ENCODE peak calls at places on chromosomes 11 and 22, in six cellular contexts. F is PC-9, D is stomach, A is heart left ventricle, K is GM12878, G is neuronal stem cell. I is an unnamed sample. For H3K27me3 and H3K4me1, the result is how much of the 10 kb centered on the place peaks cover.

GRCh38 chr11:45872513-45873356 is 12.7 kb upstream of the MAPK8IP1 start:
- DNase-seq in F (peak), K (no peak), D (peak), G (peak), A (peak), I (no peak)

GRCh38 chr22:47616396-47617020 is 854.1 kb downstream of the TBC1D22A start:
- DNase-seq in D (peak), K (no peak), A (no peak), G (no peak), F (no peak), I (peak)

GRCh38 chr11:103920933-103921332 is 115.5 kb upstream of the DDI1 start:
- DNase-seq in A (no peak), F (no peak), K (no peak), G (no peak), D (no peak), I (no peak)

GRCh38 chr11:67572747-67573419 is 10.7 kb upstream of the GSTP1 start:
- DNase-seq in F (peak), A (peak), G (no peak), K (no peak), D (peak), I (no peak)

GRCh38 chr11:699753-700152 is 4.1 kb downstream of the TMEM80 start:
- DNase-seq in D (no peak), K (no peak), G (no peak), F (no peak), A (no peak), I (no peak)

GRCh38 chr11:113663567-113663966 is 42.5 kb downstream of the TMPRSS5 start:
- DNase-seq in A (no peak), K (no peak), G (no peak), F (no peak), D (no peak), I (no peak)

GRCh38 chr11:46722566-46723358 is 3.7 kb downstream of the F2 start:
- DNase-seq in F (no peak), A (no peak), K (no peak), D (no peak), G (no peak), I (no peak)

GRCh38 chr11:124829986-124830385 is 29.8 kb upstream of the MSANTD2 start:
- DNase-seq in D (no peak), K (no peak), A (no peak), G (no peak), F (no peak), I (no peak)

GRCh38 chr11:57798905-57799559 is 37.4 kb downstream of the CTNND1 start:
- DNase-seq in D (peak), G (no peak), F (peak), A (peak), K (no peak), I (no peak)

GRCh38 chr11:46366661-46367161 is 14.8 kb upstream of the MDK start:
- DNase-seq in D (no peak), G (no peak), A (no peak), F (no peak), K (no peak), I (no peak)

GRCh38 chr11:132803436-132803835 is 728.9 kb downstream of the OPCML start:
- DNase-seq in K (no peak), D (no peak), G (no peak), A (no peak), F (no peak), I (no peak)

GRCh38 chr11:124069429-124070401 is 28.6 kb upstream of the OR10G7 start:
- DNase-seq in D (no peak), K (peak), F (no peak), G (peak), A (no peak), I (no peak)

GRCh38 chr11:20536784-20537183 is 62.6 kb upstream of the SLC6A5 start:
- DNase-seq in D (no peak), F (no peak), A (no peak), G (no peak), K (no peak), I (no peak)

GRCh38 chr11:57294225-57295131 is 30.3 kb downstream of the TNKS1BP1 start:
- DNase-seq in A (no peak), F (peak), D (peak), G (no peak), K (no peak), I (no peak)

GRCh38 chr11:8989411-8989810 is 14.4 kb downstream of the NRIP3 start:
- DNase-seq in G (no peak), K (no peak), D (no peak), A (no peak), F (peak), I (no peak)

GRCh38 chr11:128290106-128290840 is 297.1 kb downstream of the ETS1 start:
- DNase-seq in K (peak), F (peak), G (peak), D (peak), A (peak), I (no peak)

GRCh38 chr11:70111269-70112016 is 33.3 kb downstream of the ANO1 start:
- DNase-seq in D (peak), A (peak), F (peak), G (no peak), K (no peak), I (no peak)

GRCh38 chr11:9815486-9816136 is 151.7 kb downstream of the SWAP70 start:
- DNase-seq in F (no peak), A (no peak), D (no peak), K (no peak), G (no peak), I (no peak)

GRCh38 chr11:62395885-62396778 is 22.7 kb upstream of the SCGB1A1 start:
- DNase-seq in A (no peak), D (no peak), F (peak), G (no peak), K (no peak), I (no peak)

GRCh38 chr11:126165366-126166156 is 45.9 kb downstream of the RPUSD4 start:
- DNase-seq in K (no peak), D (no peak), G (no peak), F (no peak), A (no peak), I (no peak)

GRCh38 chr11:72614381-72614780 is 59.8 kb downstream of the PDE2A start:
- DNase-seq in K (no peak), D (no peak), A (no peak), G (no peak), F (no peak), I (no peak)

GRCh38 chr11:72615329-72615728 is 58.9 kb downstream of the PDE2A start:
- DNase-seq in K (no peak), F (no peak), A (no peak), G (no peak), D (no peak), I (no peak)

GRCh38 chr11:72616655-72617054 is 57.6 kb downstream of the PDE2A start:
- DNase-seq in F (no peak), A (no peak), G (no peak), K (no peak), D (no peak), I (no peak)

GRCh38 chr11:72613977-72614376 is 60.2 kb downstream of the PDE2A start:
- DNase-seq in K (peak), F (no peak), G (no peak), D (no peak), A (peak), I (no peak)

GRCh38 chr11:72613450-72613849 is 60.8 kb downstream of the PDE2A start:
- DNase-seq in F (no peak), D (no peak), A (no peak), G (no peak), K (no peak), I (no peak)
- H3K27me3 ChIP-seq in F (under half), D (under half), A (under half), G (under half), K (under half), I (under half)

DNA sequence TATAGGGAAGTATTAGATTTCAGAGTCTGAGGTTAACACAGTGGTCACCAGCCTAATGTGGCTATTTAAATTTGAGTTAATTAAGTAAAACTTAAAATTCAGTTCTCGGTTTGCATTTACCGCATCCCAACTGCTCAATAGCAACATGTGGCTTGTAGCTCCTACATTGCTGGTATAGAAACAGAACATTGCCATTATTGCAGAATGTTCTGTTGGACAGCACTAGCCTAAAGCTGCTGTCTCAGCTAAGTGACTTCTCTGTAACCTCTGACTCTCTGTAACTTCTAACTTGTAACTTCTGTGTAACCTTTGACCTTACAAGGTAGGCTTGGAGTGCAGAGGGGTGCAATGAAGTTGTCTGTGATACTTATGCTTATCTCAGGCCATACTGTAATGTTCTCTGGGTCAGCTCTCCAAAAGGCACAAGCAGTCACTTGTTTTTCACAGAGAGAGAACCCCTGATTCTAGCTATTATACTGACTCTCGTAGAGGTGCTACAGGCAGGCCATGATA is 78.7 kb downstream of the ZNRF3 start:
- DNase-seq in A (no peak), G (no peak), D (no peak), K (no peak), F (no peak), I (no peak)
- H3K4me1 ChIP-seq in A (under half), G (under half), D (under half), K (under half), F (under half), I (under half)

DNA sequence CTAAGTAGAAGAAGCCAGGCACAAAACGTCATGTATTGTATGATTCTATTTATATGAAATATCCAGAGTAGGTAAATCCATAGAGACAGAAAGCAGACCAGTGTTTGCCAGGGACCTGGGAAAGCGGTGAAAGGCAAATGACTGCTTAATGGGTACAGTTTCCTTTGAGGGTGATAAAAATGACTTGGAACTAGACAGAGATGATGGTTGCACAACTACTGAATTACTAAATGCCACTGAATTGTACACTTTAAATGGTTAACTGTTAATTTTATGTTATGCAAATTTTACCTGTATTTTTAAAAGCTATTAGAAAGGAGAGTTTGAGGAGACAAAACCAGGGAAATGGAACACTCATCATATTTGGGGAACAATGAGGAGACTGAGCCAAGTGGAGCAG is 61.8 kb upstream of the USP47 start:
- DNase-seq in D (no peak), G (no peak), A (no peak), K (no peak), F (no peak), I (no peak)
- H3K27me3 ChIP-seq in D (under half), G (under half), A (under half), K (under half), F (half or more), I (under half)

GRCh38 chr22:29482726-29483125 is 2.7 kb downstream of the NEFH start:
- DNase-seq in D (no peak), A (no peak), G (no peak), K (no peak), F (no peak), I (no peak)

GRCh38 chr22:29482253-29482652 is 2.2 kb downstream of the NEFH start:
- DNase-seq in D (no peak), K (no peak), G (no peak), F (no peak), A (no peak), I (no peak)

GRCh38 chr22:29485448-29485847 is 5.4 kb downstream of the NEFH start:
- DNase-seq in K (no peak), D (no peak), A (no peak), G (no peak), F (no peak), I (no peak)

GRCh38 chr22:29481265-29482000 is 1.4 kb downstream of the NEFH start:
- DNase-seq in D (no peak), G (no peak), K (no peak), A (no peak), F (no peak), I (no peak)

GRCh38 chr22:29483254-29483653 is 3.2 kb downstream of the NEFH start:
- DNase-seq in K (no peak), F (no peak), A (no peak), D (no peak), G (no peak), I (no peak)
- H3K4me1 ChIP-seq in K (under half), F (under half), A (under half), D (under half), G (under half), I (under half)

GRCh38 chr22:50532353-50532700 is 2.5 kb upstream of the TYMP start:
- DNase-seq in D (no peak), K (no peak), A (peak), F (no peak), G (no peak), I (no peak)
- H3K27me3 ChIP-seq in D (under half), K (under half), A (under half), F (under half), G (under half), I (under half)

DNA sequence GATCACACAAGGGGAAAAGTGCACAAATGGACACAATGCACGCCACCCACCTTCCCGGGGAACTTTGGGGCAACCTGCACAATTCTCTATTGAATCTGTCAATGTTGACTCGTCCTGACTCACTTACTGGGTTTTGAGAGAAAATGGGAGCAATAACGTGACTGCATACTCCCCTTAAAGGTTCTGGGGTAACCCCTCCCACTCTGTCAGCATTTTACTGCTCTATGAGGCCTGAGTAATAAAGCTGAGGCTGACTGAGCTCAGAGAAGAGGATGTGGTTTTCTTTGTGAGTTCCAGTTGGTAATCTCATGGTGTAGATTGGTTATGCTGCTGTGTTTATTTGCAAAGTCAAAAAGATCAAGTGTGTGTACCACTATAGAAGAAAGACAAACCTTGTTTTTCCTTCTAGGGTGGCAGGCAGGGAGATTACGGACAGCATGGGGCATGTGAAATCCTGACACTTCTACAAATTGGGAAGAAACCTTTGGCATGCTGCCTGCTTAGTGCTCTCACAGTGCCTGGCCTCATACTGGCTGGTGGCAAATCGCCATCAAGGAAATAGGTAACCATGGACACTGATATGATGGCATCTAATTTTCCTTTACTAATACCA is 16.1 kb upstream of the APOA1 start:
- DNase-seq in D (peak), F (peak), A (no peak), K (peak), G (no peak), I (no peak)
- H3K4me1 ChIP-seq in D (half or more), F (under half), A (under half), K (under half), G (under half), I (under half)

DNA sequence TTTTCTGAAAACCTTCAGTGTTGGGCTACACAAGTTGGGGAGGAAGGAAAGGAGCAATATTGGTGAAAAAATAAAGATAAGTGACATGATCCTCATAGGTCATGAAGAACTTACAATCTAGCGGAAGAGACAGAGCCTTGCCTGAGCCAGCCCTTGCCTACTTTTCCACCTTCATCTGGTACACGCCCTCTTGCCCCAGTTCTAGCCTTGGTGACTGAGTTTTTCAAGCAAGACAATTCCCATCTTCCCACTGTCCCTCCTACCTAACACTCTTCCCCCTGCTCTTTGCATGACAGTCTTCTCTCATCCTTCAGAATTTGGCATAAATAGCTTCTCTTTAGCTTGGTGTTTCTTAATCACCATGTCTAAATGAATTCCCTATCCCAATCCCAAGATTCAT is 42.6 kb downstream of the BBOX1 start:
- DNase-seq in A (no peak), D (no peak), K (no peak), F (no peak), G (no peak), I (no peak)
- H3K27me3 ChIP-seq in A (under half), D (under half), K (under half), F (under half), G (under half), I (under half)

GRCh38 chr11:130415719-130416536 is 12.5 kb downstream of the ADAMTS8 start:
- DNase-seq in G (no peak), D (no peak), A (no peak), K (no peak), F (no peak), I (no peak)
- H3K4me1 ChIP-seq in G (under half), D (under half), A (under half), K (under half), F (under half), I (under half)